ENCODE peak calls at places on chromosomes 3 and 15, in five cellular contexts. F is NB4, K is lower leg skin, M is A549, I is thyroid gland. O is an unnamed sample.

GRCh38 chr3:4776399-4776979 is 202.7 kb upstream of the BHLHE40 start:
- DNase-seq in M (no peak), I (no peak), F (no peak), K (no peak), O (no peak)

GRCh38 chr15:25233766-25234350 is 205.0 kb downstream of the UBE3A start:
- DNase-seq in K (no peak), M (no peak), F (no peak), I (no peak), O (no peak)

GRCh38 chr3:111070772-111071256 is 802 bp upstream of the NECTIN3 start:
- DNase-seq in K (no peak), I (no peak), F (no peak), M (no peak), O (no peak)

GRCh38 chr3:79361748-79362378 is 405.9 kb downstream of the ROBO1 start:
- DNase-seq in I (no peak), K (no peak), M (peak; percentile 42), F (peak; percentile 41), O (no peak)

GRCh38 chr3:133464573-133464972 is 64.7 kb downstream of the BFSP2 start:
- DNase-seq in F (peak; percentile 40), K (no peak), M (peak; percentile 24), I (peak; percentile 10), O (no peak)

GRCh38 chr3:71979155-71979554 is 194.2 kb upstream of the PROK2 start:
- DNase-seq in M (no peak), K (no peak), F (no peak), I (no peak), O (no peak)

GRCh38 chr3:175270199-175270837 is 411.2 kb downstream of the NAALADL2 start:
- DNase-seq in F (no peak), I (no peak), K (no peak), M (no peak), O (no peak)

GRCh38 chr3:189848636-189849035 is 217.4 kb downstream of the TP63 start:
- DNase-seq in M (no peak), F (no peak), I (no peak), K (no peak), O (no peak)

GRCh38 chr3:129575987-129576364 is 30.5 kb downstream of the PLXND1 start:
- DNase-seq in K (no peak), M (no peak), F (no peak), I (no peak), O (no peak)

DNA sequence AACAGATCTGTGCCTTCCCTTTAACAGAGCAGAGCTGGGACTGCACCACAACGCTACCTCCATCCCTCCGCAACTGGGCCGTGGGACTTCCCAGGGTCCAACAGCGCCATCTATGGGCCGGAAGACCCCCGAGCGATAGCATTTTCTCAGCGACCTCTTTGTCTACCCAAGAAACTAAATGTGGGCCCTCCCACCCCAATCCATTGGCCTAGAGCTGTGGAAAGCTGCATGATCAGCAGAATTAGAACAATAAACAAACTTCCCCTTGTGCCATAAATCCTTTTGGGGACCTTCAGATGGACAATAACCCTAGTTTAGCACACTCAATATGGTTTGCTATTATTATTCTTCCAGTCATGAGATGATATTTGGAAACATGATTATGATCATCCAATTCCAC is 74.8 kb upstream of the NTRK3 start:
- DNase-seq in M (peak; percentile 80), F (peak; percentile 73), K (no peak), I (peak; percentile 9), O (no peak)
- TF ChIP-seq CTCF in M (peak; percentile 49), F (peak; percentile 93), K (no peak), I (no peak), O (peak; percentile 49)

GRCh38 chr3:13424865-13425605 is 4.9 kb upstream of the NUP210 start:
- DNase-seq in M (no peak), F (no peak), I (no peak), K (no peak), O (no peak)

GRCh38 chr3:13424111-13424844 is 4.2 kb upstream of the NUP210 start:
- DNase-seq in I (no peak), K (no peak), F (no peak), M (no peak), O (no peak)

GRCh38 chr3:13420051-13420816 is at the start of gene NUP210:
- DNase-seq in I (peak; percentile 66), K (no peak), M (peak; percentile 57), F (peak; percentile 79), O (no peak)

GRCh38 chr3:13419356-13420050 is 619 bp downstream of the NUP210 start:
- DNase-seq in K (no peak), M (peak; percentile 48), I (peak; percentile 60), F (peak; percentile 62), O (no peak)

DNA sequence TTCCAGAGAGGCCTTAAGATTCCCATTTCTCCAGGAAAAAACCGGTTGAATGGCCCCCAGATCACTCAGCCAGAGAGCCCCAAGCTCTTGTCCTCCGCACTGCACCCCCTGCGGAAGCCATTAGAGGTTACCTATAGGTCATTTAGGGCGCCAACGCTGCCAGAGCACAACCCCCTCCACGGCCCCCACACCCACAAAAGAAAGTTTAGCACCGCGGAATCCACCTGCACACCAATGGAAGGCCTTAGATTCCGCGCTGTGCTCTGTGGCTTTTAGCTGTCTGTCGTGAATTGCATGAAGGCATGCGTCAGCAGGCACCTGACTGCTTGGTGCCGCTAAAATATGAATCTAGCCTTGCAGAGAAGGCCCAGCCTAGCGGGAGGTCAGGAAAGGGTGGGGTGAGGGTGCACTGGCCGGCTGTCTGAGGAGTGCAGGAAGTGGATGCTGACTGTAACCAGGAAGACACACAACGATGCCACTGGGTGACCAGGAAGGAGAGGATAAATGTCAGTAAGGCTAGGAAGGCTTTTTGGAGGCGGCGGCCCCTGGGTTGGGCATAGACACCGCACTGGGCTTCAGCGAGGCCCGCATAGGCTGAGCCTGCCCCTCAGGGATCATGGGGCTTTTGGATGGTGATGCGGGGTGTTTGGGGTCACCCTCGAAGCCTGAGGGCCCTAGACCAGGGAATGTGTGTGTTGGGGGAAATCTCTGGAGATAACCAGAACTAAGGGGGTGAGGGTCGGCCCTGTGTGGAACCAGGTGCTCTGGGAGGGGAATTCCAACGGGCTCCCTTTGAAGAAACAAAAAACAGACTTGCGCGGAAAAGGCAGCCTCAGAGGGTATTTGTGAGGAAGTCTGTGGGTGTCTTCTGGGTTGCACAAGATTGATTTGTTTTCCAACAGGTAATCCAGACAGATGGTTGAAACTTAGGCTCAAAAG is 964 bp upstream of the NUP210 start:
- DNase-seq in M (no peak), I (peak; percentile 14), F (peak; percentile 50), K (no peak), O (no peak)
- H3K4me3 ChIP-seq in M (peak overlapping the region; percentile 81), I (no peak overlapping the region), F (no peak overlapping the region), K (no peak overlapping the region), O (no peak overlapping the region)

GRCh38 chr3:1251282-1252060 is 158.6 kb downstream of the CNTN6 start:
- DNase-seq in M (no peak), K (no peak), I (no peak), F (no peak), O (no peak)
- TF ChIP-seq CTCF in M (no peak), K (no peak), I (peak; percentile 15), F (no peak), O (peak; percentile 7)

DNA sequence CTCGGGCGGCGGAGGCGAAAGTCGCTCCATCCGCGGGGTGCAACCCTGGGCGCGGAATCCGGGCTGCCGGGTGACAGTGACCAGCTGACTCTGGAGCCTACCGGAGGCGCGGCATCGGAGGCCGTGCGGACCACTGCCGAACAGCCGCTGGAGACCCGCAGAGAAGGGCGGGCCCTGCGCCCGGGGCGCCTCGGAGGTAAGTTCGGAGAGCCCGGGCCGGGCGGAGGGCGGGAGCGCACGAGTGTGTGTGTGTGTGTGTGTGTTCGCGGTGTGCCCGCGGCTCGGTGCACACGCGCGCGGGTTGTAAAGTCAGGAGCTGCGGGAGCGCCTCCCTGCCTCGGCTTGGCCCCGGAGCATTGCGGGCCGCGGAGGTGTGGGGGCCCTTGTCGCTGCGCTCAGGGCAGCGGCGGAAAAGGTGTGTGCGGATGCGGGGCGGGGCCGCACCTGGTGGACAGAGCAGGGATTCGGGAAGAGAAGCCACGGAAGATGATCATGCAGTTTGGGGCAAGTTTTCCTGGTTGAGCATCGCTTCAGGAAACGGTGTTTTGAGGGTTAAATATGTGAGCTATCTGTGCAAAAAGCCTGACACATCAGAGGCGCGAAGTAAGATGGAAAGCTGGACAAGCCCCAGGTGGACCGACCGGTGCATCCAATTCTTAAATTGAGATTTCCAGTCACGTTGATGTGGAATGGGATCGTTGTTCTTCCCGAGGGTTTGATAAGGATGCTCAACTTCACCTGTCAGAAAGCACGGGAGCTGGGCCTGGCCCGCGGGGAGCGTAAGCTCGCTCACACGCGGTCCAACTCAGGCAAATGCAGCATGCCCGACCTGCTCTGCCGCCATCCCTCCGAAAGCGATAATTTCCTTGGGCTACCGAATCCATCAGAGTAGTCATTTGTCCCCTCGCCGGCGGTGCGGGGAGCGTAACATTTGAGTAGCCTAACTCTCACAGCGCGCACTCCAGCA is 492 bp downstream of the MINAR1 start:
- DNase-seq in K (no peak), F (no peak), M (peak; percentile 17), I (no peak), O (no peak)
- H3K4me3 ChIP-seq in K (no peak overlapping the region), F (no peak overlapping the region), M (peak overlapping the region; percentile 58), I (no peak overlapping the region), O (peak overlapping the region; percentile 64)

GRCh38 chr3:6867269-6867668 is 6.4 kb downstream of the GRM7 start:
- DNase-seq in I (no peak), F (no peak), K (no peak), M (no peak), O (no peak)
- TF ChIP-seq CTCF in I (no peak), F (no peak), K (no peak), M (no peak), O (no peak)

GRCh38 chr3:194872669-194872977 is 186.9 kb downstream of the FAM43A start:
- DNase-seq in I (no peak), K (no peak), F (no peak), M (peak; percentile 16), O (peak; percentile 40)
- H3K4me3 ChIP-seq in I (no peak overlapping the region), K (no peak overlapping the region), F (no peak overlapping the region), M (no peak overlapping the region), O (no peak overlapping the region)

O was measured in AG04449.